ENCODE peak calls at places on chromosomes 11 and 22, in six cellular contexts. C, I, F, P, U and W are unnamed samples.

GRCh38 chr11:20112291-20113146 is 47.8 kb downstream of the DBX1 start:
- DNase-seq in C (peak; percentile 82), I (no peak), F (no peak), P (peak; percentile 87), U (peak; percentile 68), W (no peak)

GRCh38 chr11:46865340-46865739 is 19.3 kb upstream of the CKAP5 start:
- DNase-seq in C (no peak), I (no peak), F (no peak), P (no peak), U (no peak), W (no peak)

GRCh38 chr11:8807544-8808225 is 103.3 kb upstream of the AKIP1 start:
- DNase-seq in C (no peak), I (no peak), F (no peak), P (no peak), U (no peak), W (no peak)

GRCh38 chr11:69554849-69555248 is 73.4 kb downstream of the LINC01488 start:
- DNase-seq in C (no peak), I (no peak), F (no peak), P (no peak), U (no peak), W (no peak)

GRCh38 chr11:118437046-118437735 is 899 bp downstream of the KMT2A start:
- DNase-seq in C (no peak), I (peak; percentile 65), F (peak; percentile 18), P (peak; percentile 94), U (peak; percentile 44), W (no peak)

GRCh38 chr11:2533642-2534115 is 88.9 kb downstream of the KCNQ1 start:
- DNase-seq in C (peak; percentile 63), I (peak; percentile 75), F (peak; percentile 90), P (peak; percentile 80), U (no peak), W (no peak)

GRCh38 chr22:26429458-26430238 is 588 bp downstream of the ASPHD2 start:
- DNase-seq in C (no peak), I (no peak), F (no peak), P (no peak), U (no peak), W (no peak)

GRCh38 chr11:86416494-86416893 is 41.8 kb downstream of the CCDC81 start:
- DNase-seq in C (no peak), I (no peak), F (no peak), P (peak; percentile 55), U (no peak), W (no peak)

GRCh38 chr11:27672836-27673464 is 27.3 kb downstream of the BDNF start:
- DNase-seq in C (no peak), I (no peak), F (no peak), P (no peak), U (no peak), W (no peak)

GRCh38 chr11:3190600-3190999 is 25.5 kb upstream of the OSBPL5 start:
- DNase-seq in C (no peak), I (peak; percentile 39), F (no peak), P (no peak), U (no peak), W (no peak)

GRCh38 chr22:28044546-28045173 is 125.6 kb upstream of the PITPNB start:
- DNase-seq in C (no peak), I (no peak), F (no peak), P (no peak), U (no peak), W (no peak)

GRCh38 chr11:102600666-102601065 is 24.5 kb downstream of the MMP20 start:
- DNase-seq in C (no peak), I (no peak), F (no peak), P (no peak), U (no peak), W (no peak)

GRCh38 chr22:36546092-36546804 is 17.3 kb upstream of the EIF3D start:
- DNase-seq in C (peak; percentile 73), I (peak; percentile 65), F (peak; percentile 80), P (peak; percentile 75), U (peak; percentile 14), W (no peak)

GRCh38 chr11:22780914-22781593 is 48.5 kb downstream of the SVIP start:
- DNase-seq in C (no peak), I (no peak), F (no peak), P (no peak), U (no peak), W (no peak)

GRCh38 chr11:75334976-75335375 is 16.5 kb downstream of the ARRB1 start:
- DNase-seq in C (no peak), I (no peak), F (no peak), P (peak; percentile 51), U (no peak), W (no peak)

GRCh38 chr11:134780486-134781155 is 368.6 kb upstream of the B3GAT1 start:
- DNase-seq in C (no peak), I (no peak), F (no peak), P (no peak), U (no peak), W (no peak)

GRCh38 chr11:128235958-128236357 is 351.4 kb downstream of the ETS1 start:
- DNase-seq in C (no peak), I (no peak), F (no peak), P (peak; percentile 42), U (no peak), W (no peak)

GRCh38 chr11:93570759-93571413 is 27.7 kb upstream of the SMCO4 start:
- DNase-seq in C (no peak), I (no peak), F (no peak), P (peak; percentile 9), U (peak; percentile 10), W (no peak)

DNA sequence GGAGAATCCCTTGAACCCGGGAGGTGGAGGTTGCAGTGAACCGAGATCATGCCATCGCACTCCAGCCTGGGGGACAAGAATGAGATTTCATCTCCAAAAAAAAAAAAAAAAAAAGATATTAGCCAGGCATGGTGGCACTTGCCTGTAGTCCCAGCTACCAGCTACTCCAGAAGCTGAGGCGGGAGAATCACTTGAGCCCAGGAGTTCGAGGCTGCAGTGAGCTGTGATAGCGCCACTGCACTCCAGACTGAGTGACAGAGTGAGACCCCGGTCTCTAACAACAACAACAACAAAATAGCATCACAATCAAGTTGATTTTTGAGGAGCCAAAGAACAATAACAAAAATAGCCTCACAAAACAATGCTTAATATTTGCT is 2.3 kb downstream of the PMM1 start:
- DNase-seq in C (no peak), I (no peak), F (no peak), P (no peak), U (no peak), W (no peak)
- H3K4me3 ChIP-seq in C (no peak overlapping the region), I (no peak overlapping the region), F (no peak overlapping the region), P (no peak overlapping the region), U (no peak overlapping the region), W (no peak overlapping the region)

DNA sequence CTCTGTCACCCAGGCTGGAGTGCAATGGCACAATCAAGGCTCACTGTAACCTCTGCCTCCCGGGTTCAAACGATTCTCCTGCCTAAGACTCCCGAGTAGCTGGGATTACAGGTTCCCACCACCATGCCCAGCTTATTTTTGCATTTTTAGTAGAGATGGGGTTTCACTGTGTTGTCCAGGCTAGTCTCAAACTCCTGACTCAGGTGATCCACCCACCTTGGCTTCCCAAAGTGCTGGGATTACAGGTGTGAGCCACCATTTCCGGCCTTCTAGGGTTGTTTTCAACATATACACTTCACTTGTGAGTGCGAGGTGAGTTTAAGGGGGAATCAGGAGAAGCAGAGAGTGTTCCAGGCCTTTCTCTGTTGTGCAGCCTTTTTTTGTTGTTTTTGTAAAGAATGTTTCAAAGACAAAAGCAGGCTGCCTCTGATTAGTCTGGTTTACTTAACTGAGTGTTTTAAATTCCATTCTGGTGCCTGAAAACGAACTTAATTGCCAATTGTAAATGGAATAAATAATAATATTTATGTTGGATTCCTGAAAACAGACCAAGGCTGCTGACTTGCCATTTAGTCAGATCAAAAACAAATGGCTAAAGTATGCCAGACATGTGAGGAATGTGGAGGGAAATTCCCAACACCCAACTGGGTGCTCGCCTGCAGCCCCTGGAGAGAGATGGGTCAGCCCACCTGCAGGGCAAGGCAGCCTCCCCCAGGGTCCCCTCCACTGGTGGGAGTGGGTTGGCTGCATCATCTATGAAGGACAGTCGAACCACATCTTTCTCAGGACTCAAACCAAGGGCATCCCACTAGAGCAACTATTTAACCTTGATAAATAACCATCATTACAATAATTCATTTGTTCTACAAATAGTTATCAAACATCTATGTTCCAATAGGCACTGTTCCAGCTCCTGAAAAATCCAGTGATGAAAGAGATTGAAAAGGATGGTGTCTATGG is 4.6 kb upstream of the RANGAP1 start:
- DNase-seq in C (no peak), I (peak; percentile 58), F (no peak), P (no peak), U (no peak), W (no peak)
- TF ChIP-seq POLR2AphosphoS5 in C (no peak), I (no peak), F (no peak), P (no peak), U (no peak), W (no peak)

GRCh38 chr22:30405731-30406130 is 8.9 kb downstream of the SEC14L2 start:
- DNase-seq in C (no peak), I (no peak), F (no peak), P (no peak), U (no peak), W (no peak)

GRCh38 chr22:30402036-30402759 is 5.4 kb downstream of the SEC14L2 start:
- DNase-seq in C (no peak), I (no peak), F (no peak), P (peak; percentile 52), U (no peak), W (no peak)

GRCh38 chr22:30404307-30404706 is 7.5 kb downstream of the SEC14L2 start:
- DNase-seq in C (no peak), I (no peak), F (no peak), P (no peak), U (no peak), W (no peak)

GRCh38 chr22:30408388-30409101 is 11.7 kb downstream of the SEC14L2 start:
- DNase-seq in C (no peak), I (no peak), F (no peak), P (peak; percentile 59), U (no peak), W (no peak)

DNA sequence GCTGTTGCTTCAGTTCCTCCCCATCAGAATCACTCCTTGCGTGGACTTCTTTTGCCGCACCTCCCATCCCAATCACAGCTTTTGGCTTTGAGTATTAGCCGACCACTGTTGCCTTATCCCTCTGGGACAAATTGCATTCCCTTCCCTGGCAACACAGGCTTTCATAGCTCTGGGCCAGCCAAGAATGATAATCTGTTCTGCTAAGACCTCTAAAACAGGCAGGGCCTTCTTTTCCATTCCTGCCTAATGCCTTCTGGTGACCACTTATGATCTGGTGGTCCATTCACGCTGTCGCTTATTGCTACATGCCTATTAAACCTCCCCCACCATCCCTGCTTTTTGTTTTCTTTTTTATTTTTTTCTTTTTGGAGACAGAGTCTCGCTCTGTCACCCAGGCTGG is 9.6 kb downstream of the SEC14L2 start:
- DNase-seq in C (no peak), I (no peak), F (no peak), P (no peak), U (no peak), W (no peak)
- H3K4me3 ChIP-seq in C (no peak overlapping the region), I (no peak overlapping the region), F (no peak overlapping the region), P (no peak overlapping the region), U (no peak overlapping the region), W (no peak overlapping the region)

GRCh38 chr22:24145446-24146189 is 35.7 kb upstream of the SUSD2 start:
- DNase-seq in C (no peak), I (no peak), F (no peak), P (peak; percentile 8), U (no peak), W (no peak)

GRCh38 chr22:24147666-24148065 is 33.6 kb upstream of the SUSD2 start:
- DNase-seq in C (no peak), I (no peak), F (no peak), P (no peak), U (no peak), W (no peak)

GRCh38 chr22:24144471-24145115 is 36.7 kb upstream of the SUSD2 start:
- DNase-seq in C (no peak), I (no peak), F (peak; percentile 20), P (no peak), U (no peak), W (no peak)

GRCh38 chr22:24146791-24147353 is 34.4 kb upstream of the SUSD2 start:
- DNase-seq in C (no peak), I (peak; percentile 56), F (no peak), P (no peak), U (no peak), W (peak; percentile 28)

GRCh38 chr22:24146190-24146616 is 35.1 kb upstream of the SUSD2 start:
- DNase-seq in C (no peak), I (peak; percentile 65), F (peak; percentile 92), P (peak; percentile 50), U (peak; percentile 34), W (peak; percentile 86)
- TF ChIP-seq POLR2AphosphoS5 in C (no peak), I (no peak), F (peak; percentile 29), P (no peak), U (peak; percentile 76), W (peak; percentile 18)